ENCODE peak calls at places on chromosome 17, in eight cellular contexts. One of them, this sample, is unnamed.

GRCh38 chr17:43389022-43389947 is 9.5 kb upstream of the ARL4D start:
- DNase-seq in left ventricle myocardium inferior: peak; percentile 79
- DNase-seq in activated T-cell treated with anti-CD3 and anti-CD28 coated beads for 48 hours: peak; percentile 76
- DNase-seq in coronary artery: peak; percentile 93
- DNase-seq in kidney epithelial cell: no peak
- DNase-seq in kidney tubule cell: peak; percentile 80
- DNase-seq in effector memory CD4-positive, alpha-beta T cell: peak; percentile 79
- DNase-seq in NCI-H774: peak; percentile 82
- DNase-seq in this sample: peak; percentile 84

GRCh38 chr17:30782206-30782605 is 42.3 kb downstream of the CRLF3 start:
- DNase-seq in activated T-cell treated with anti-CD3 and anti-CD28 coated beads for 48 hours: no peak
- DNase-seq in coronary artery: no peak
- DNase-seq in kidney epithelial cell: no peak
- DNase-seq in NCI-H774: no peak
- DNase-seq in effector memory CD4-positive, alpha-beta T cell: no peak
- DNase-seq in kidney tubule cell: no peak
- DNase-seq in left ventricle myocardium inferior: no peak
- DNase-seq in this sample: no peak

GRCh38 chr17:59634632-59635561 is 15.2 kb downstream of the CLTC start:
- DNase-seq in coronary artery: no peak
- DNase-seq in activated T-cell treated with anti-CD3 and anti-CD28 coated beads for 48 hours: no peak
- DNase-seq in kidney epithelial cell: no peak
- DNase-seq in kidney tubule cell: peak; percentile 28
- DNase-seq in effector memory CD4-positive, alpha-beta T cell: no peak
- DNase-seq in NCI-H774: no peak
- DNase-seq in left ventricle myocardium inferior: no peak
- DNase-seq in this sample: no peak

GRCh38 chr17:61444831-61445230 is 7.4 kb upstream of the TBX4 start:
- DNase-seq in effector memory CD4-positive, alpha-beta T cell: no peak
- DNase-seq in activated T-cell treated with anti-CD3 and anti-CD28 coated beads for 48 hours: no peak
- DNase-seq in kidney tubule cell: no peak
- DNase-seq in kidney epithelial cell: no peak
- DNase-seq in NCI-H774: no peak
- DNase-seq in coronary artery: no peak
- DNase-seq in left ventricle myocardium inferior: no peak
- DNase-seq in this sample: no peak

GRCh38 chr17:44775838-44776621 is 17.2 kb downstream of the ADAM11 start:
- DNase-seq in NCI-H774: no peak
- DNase-seq in effector memory CD4-positive, alpha-beta T cell: no peak
- DNase-seq in coronary artery: no peak
- DNase-seq in left ventricle myocardium inferior: no peak
- DNase-seq in activated T-cell treated with anti-CD3 and anti-CD28 coated beads for 48 hours: peak; percentile 94
- DNase-seq in kidney epithelial cell: no peak
- DNase-seq in kidney tubule cell: peak; percentile 47
- DNase-seq in this sample: peak; percentile 58

GRCh38 chr17:57477483-57478357 is 221.4 kb downstream of the MSI2 start:
- DNase-seq in coronary artery: no peak
- DNase-seq in kidney epithelial cell: no peak
- DNase-seq in effector memory CD4-positive, alpha-beta T cell: no peak
- DNase-seq in kidney tubule cell: no peak
- DNase-seq in NCI-H774: no peak
- DNase-seq in activated T-cell treated with anti-CD3 and anti-CD28 coated beads for 48 hours: no peak
- DNase-seq in left ventricle myocardium inferior: no peak
- DNase-seq in this sample: no peak

GRCh38 chr17:66711936-66712335 is 123.0 kb upstream of the CACNG5 start:
- DNase-seq in effector memory CD4-positive, alpha-beta T cell: no peak
- DNase-seq in coronary artery: no peak
- DNase-seq in left ventricle myocardium inferior: no peak
- DNase-seq in NCI-H774: peak; percentile 79
- DNase-seq in kidney tubule cell: peak; percentile 65
- DNase-seq in kidney epithelial cell: peak; percentile 35
- DNase-seq in activated T-cell treated with anti-CD3 and anti-CD28 coated beads for 48 hours: no peak
- DNase-seq in this sample: no peak

GRCh38 chr17:73343168-73343634 is 31.4 kb upstream of the CDC42EP4 start:
- DNase-seq in effector memory CD4-positive, alpha-beta T cell: no peak
- DNase-seq in kidney epithelial cell: no peak
- DNase-seq in left ventricle myocardium inferior: peak; percentile 69
- DNase-seq in activated T-cell treated with anti-CD3 and anti-CD28 coated beads for 48 hours: no peak
- DNase-seq in NCI-H774: no peak
- DNase-seq in coronary artery: no peak
- DNase-seq in kidney tubule cell: peak; percentile 62
- DNase-seq in this sample: peak; percentile 90

GRCh38 chr17:39679521-39680192 is 8.2 kb downstream of the PGAP3 start:
- DNase-seq in activated T-cell treated with anti-CD3 and anti-CD28 coated beads for 48 hours: no peak
- DNase-seq in coronary artery: no peak
- DNase-seq in NCI-H774: no peak
- DNase-seq in effector memory CD4-positive, alpha-beta T cell: no peak
- DNase-seq in kidney tubule cell: no peak
- DNase-seq in left ventricle myocardium inferior: peak; percentile 48
- DNase-seq in kidney epithelial cell: no peak
- DNase-seq in this sample: peak; percentile 53

GRCh38 chr17:78998311-78999055 is 11.1 kb downstream of the CANT1 start:
- DNase-seq in kidney epithelial cell: no peak
- DNase-seq in coronary artery: peak; percentile 88
- DNase-seq in effector memory CD4-positive, alpha-beta T cell: no peak
- DNase-seq in NCI-H774: no peak
- DNase-seq in activated T-cell treated with anti-CD3 and anti-CD28 coated beads for 48 hours: no peak
- DNase-seq in left ventricle myocardium inferior: peak; percentile 67
- DNase-seq in kidney tubule cell: no peak
- DNase-seq in this sample: peak; percentile 81

GRCh38 chr17:77563439-77564102 is 394.9 kb upstream of the TNRC6C start:
- DNase-seq in left ventricle myocardium inferior: no peak
- DNase-seq in activated T-cell treated with anti-CD3 and anti-CD28 coated beads for 48 hours: no peak
- DNase-seq in NCI-H774: no peak
- DNase-seq in kidney tubule cell: no peak
- DNase-seq in coronary artery: no peak
- DNase-seq in effector memory CD4-positive, alpha-beta T cell: no peak
- DNase-seq in kidney epithelial cell: no peak
- DNase-seq in this sample: no peak

GRCh38 chr17:8222380-8222629 is 11.9 kb upstream of the AURKB start:
- DNase-seq in kidney epithelial cell: peak; percentile 37
- DNase-seq in coronary artery: no peak
- DNase-seq in activated T-cell treated with anti-CD3 and anti-CD28 coated beads for 48 hours: no peak
- DNase-seq in effector memory CD4-positive, alpha-beta T cell: peak; percentile 76
- DNase-seq in left ventricle myocardium inferior: no peak
- DNase-seq in NCI-H774: no peak
- DNase-seq in kidney tubule cell: no peak
- DNase-seq in this sample: no peak

GRCh38 chr17:32835291-32835761 is 41.6 kb downstream of the MYO1D start:
- DNase-seq in kidney tubule cell: no peak
- DNase-seq in effector memory CD4-positive, alpha-beta T cell: no peak
- DNase-seq in left ventricle myocardium inferior: no peak
- DNase-seq in kidney epithelial cell: no peak
- DNase-seq in coronary artery: no peak
- DNase-seq in NCI-H774: no peak
- DNase-seq in activated T-cell treated with anti-CD3 and anti-CD28 coated beads for 48 hours: no peak
- DNase-seq in this sample: no peak

GRCh38 chr17:57369509-57369945 is 113.2 kb downstream of the MSI2 start:
- DNase-seq in left ventricle myocardium inferior: no peak
- DNase-seq in coronary artery: no peak
- DNase-seq in kidney tubule cell: peak; percentile 53
- DNase-seq in activated T-cell treated with anti-CD3 and anti-CD28 coated beads for 48 hours: no peak
- DNase-seq in effector memory CD4-positive, alpha-beta T cell: no peak
- DNase-seq in NCI-H774: no peak
- DNase-seq in kidney epithelial cell: no peak
- DNase-seq in this sample: no peak

GRCh38 chr17:42282478-42283080 is 5.7 kb upstream of the STAT5A start:
- DNase-seq in activated T-cell treated with anti-CD3 and anti-CD28 coated beads for 48 hours: no peak
- DNase-seq in coronary artery: no peak
- DNase-seq in effector memory CD4-positive, alpha-beta T cell: no peak
- DNase-seq in left ventricle myocardium inferior: no peak
- DNase-seq in kidney tubule cell: no peak
- DNase-seq in kidney epithelial cell: no peak
- DNase-seq in NCI-H774: no peak
- DNase-seq in this sample: no peak

GRCh38 chr17:81929253-81930141 is 2.0 kb upstream of the MAFG start:
- DNase-seq in NCI-H774: no peak
- DNase-seq in activated T-cell treated with anti-CD3 and anti-CD28 coated beads for 48 hours: no peak
- DNase-seq in kidney epithelial cell: no peak
- DNase-seq in effector memory CD4-positive, alpha-beta T cell: no peak
- DNase-seq in kidney tubule cell: no peak
- DNase-seq in coronary artery: no peak
- DNase-seq in left ventricle myocardium inferior: no peak
- DNase-seq in this sample: peak; percentile 58

GRCh38 chr17:48037036-48037881 is at the start of gene COPZ2:
- DNase-seq in NCI-H774: no peak
- DNase-seq in effector memory CD4-positive, alpha-beta T cell: peak; percentile 40
- DNase-seq in coronary artery: no peak
- DNase-seq in activated T-cell treated with anti-CD3 and anti-CD28 coated beads for 48 hours: peak; percentile 60
- DNase-seq in kidney tubule cell: peak; percentile 49
- DNase-seq in kidney epithelial cell: no peak
- DNase-seq in left ventricle myocardium inferior: peak; percentile 76
- DNase-seq in this sample: peak; percentile 90

GRCh38 chr17:55576237-55576998 is 65.2 kb upstream of the SMIM36 start:
- DNase-seq in kidney epithelial cell: peak; percentile 79
- DNase-seq in left ventricle myocardium inferior: no peak
- DNase-seq in activated T-cell treated with anti-CD3 and anti-CD28 coated beads for 48 hours: no peak
- DNase-seq in NCI-H774: no peak
- DNase-seq in kidney tubule cell: peak; percentile 64
- DNase-seq in effector memory CD4-positive, alpha-beta T cell: no peak
- DNase-seq in coronary artery: no peak
- DNase-seq in this sample: peak; percentile 62

GRCh38 chr17:72870437-72870985 is 222.0 kb downstream of the SLC39A11 start:
- DNase-seq in activated T-cell treated with anti-CD3 and anti-CD28 coated beads for 48 hours: no peak
- DNase-seq in NCI-H774: no peak
- DNase-seq in coronary artery: no peak
- DNase-seq in kidney epithelial cell: no peak
- DNase-seq in left ventricle myocardium inferior: no peak
- DNase-seq in effector memory CD4-positive, alpha-beta T cell: no peak
- DNase-seq in kidney tubule cell: no peak
- DNase-seq in this sample: no peak

GRCh38 chr17:58413684-58414083 is 3.6 kb downstream of the RNF43 start:
- DNase-seq in kidney epithelial cell: no peak
- DNase-seq in coronary artery: no peak
- DNase-seq in activated T-cell treated with anti-CD3 and anti-CD28 coated beads for 48 hours: no peak
- DNase-seq in kidney tubule cell: no peak
- DNase-seq in NCI-H774: peak; percentile 23
- DNase-seq in effector memory CD4-positive, alpha-beta T cell: no peak
- DNase-seq in left ventricle myocardium inferior: no peak
- DNase-seq in this sample: no peak

GRCh38 chr17:3953542-3953941 is 10.7 kb downstream of the ATP2A3 start:
- DNase-seq in activated T-cell treated with anti-CD3 and anti-CD28 coated beads for 48 hours: no peak
- DNase-seq in coronary artery: no peak
- DNase-seq in kidney epithelial cell: no peak
- DNase-seq in left ventricle myocardium inferior: no peak
- DNase-seq in NCI-H774: no peak
- DNase-seq in effector memory CD4-positive, alpha-beta T cell: no peak
- DNase-seq in kidney tubule cell: no peak
- DNase-seq in this sample: no peak